ENCODE peak calls at places on chromosomes 5 and 9, in four cellular contexts. One of them, this sample, is unnamed.

GRCh38 chr5:141511771-141512325 is 23.0 kb downstream of the PCDHGC5 start:
- DNase-seq in uterus: no peak
- DNase-seq in kidney epithelial cell: no peak
- DNase-seq in EL: no peak
- DNase-seq in this sample: no peak

GRCh38 chr9:130197888-130198287 is 25.7 kb downstream of the NCS1 start:
- DNase-seq in uterus: no peak
- DNase-seq in kidney epithelial cell: no peak
- DNase-seq in EL: no peak
- DNase-seq in this sample: no peak

GRCh38 chr9:100714372-100715099 is 136.7 kb downstream of the CAVIN4 start:
- DNase-seq in uterus: no peak
- DNase-seq in kidney epithelial cell: no peak
- DNase-seq in EL: peak
- DNase-seq in this sample: peak

GRCh38 chr5:6719896-6720560 is 6.8 kb downstream of the TENT4A start:
- DNase-seq in uterus: no peak
- DNase-seq in kidney epithelial cell: no peak
- DNase-seq in EL: no peak
- DNase-seq in this sample: peak

GRCh38 chr5:159052282-159053011 is 47.3 kb downstream of the EBF1 start:
- DNase-seq in uterus: no peak
- DNase-seq in kidney epithelial cell: no peak
- DNase-seq in EL: no peak
- DNase-seq in this sample: no peak

GRCh38 chr5:59152701-59153245 is 569.9 kb downstream of the RAB3C start:
- DNase-seq in uterus: no peak
- DNase-seq in kidney epithelial cell: no peak
- DNase-seq in EL: no peak
- DNase-seq in this sample: no peak

GRCh38 chr9:36142510-36143161 is 6.1 kb downstream of the GLIPR2 start:
- DNase-seq in uterus: no peak
- DNase-seq in kidney epithelial cell: no peak
- DNase-seq in EL: no peak
- DNase-seq in this sample: no peak

GRCh38 chr5:8993031-8993430 is 552.8 kb downstream of the SEMA5A start:
- DNase-seq in uterus: no peak
- DNase-seq in kidney epithelial cell: no peak
- DNase-seq in EL: peak
- DNase-seq in this sample: no peak

GRCh38 chr9:91775011-91775707 is 174.9 kb downstream of the ROR2 start:
- DNase-seq in uterus: peak
- DNase-seq in kidney epithelial cell: no peak
- DNase-seq in EL: peak
- DNase-seq in this sample: peak

GRCh38 chr5:126544087-126544740 is 50.8 kb downstream of the ALDH7A1 start:
- DNase-seq in uterus: no peak
- DNase-seq in kidney epithelial cell: no peak
- DNase-seq in EL: peak
- DNase-seq in this sample: no peak

This sample was measured in sciatic nerve.